ENCODE peak calls at places on chromosomes 5 and 9, in four cellular contexts. One of them, this sample, is unnamed.

GRCh38 chr9:12785251-12785880 is 10.5 kb downstream of the LURAP1L start:
- DNase-seq in fibroblast of the aortic adventitia: peak; percentile 61
- DNase-seq in tibial artery: peak; percentile 62
- DNase-seq in cardiac muscle cell: no peak
- DNase-seq in this sample: peak; percentile 24

GRCh38 chr9:80382523-80382922 is 810.8 kb downstream of the TLE4 start:
- DNase-seq in fibroblast of the aortic adventitia: no peak
- DNase-seq in tibial artery: no peak
- DNase-seq in cardiac muscle cell: no peak
- DNase-seq in this sample: peak; percentile 9

GRCh38 chr5:132334812-132335211 is 34.7 kb upstream of the SLC22A5 start:
- DNase-seq in fibroblast of the aortic adventitia: no peak
- DNase-seq in tibial artery: no peak
- DNase-seq in cardiac muscle cell: no peak
- DNase-seq in this sample: no peak

GRCh38 chr5:76642390-76643040 is 19.3 kb upstream of the F2RL2 start:
- DNase-seq in fibroblast of the aortic adventitia: peak; percentile 16
- DNase-seq in tibial artery: no peak
- DNase-seq in cardiac muscle cell: no peak
- DNase-seq in this sample: peak; percentile 58

GRCh38 chr5:125317546-125317995 is 571.1 kb upstream of the ZNF608 start:
- DNase-seq in fibroblast of the aortic adventitia: no peak
- DNase-seq in tibial artery: no peak
- DNase-seq in cardiac muscle cell: no peak
- DNase-seq in this sample: no peak

GRCh38 chr5:1636981-1637638 is 113.3 kb upstream of the LPCAT1 start:
- DNase-seq in fibroblast of the aortic adventitia: no peak
- DNase-seq in tibial artery: no peak
- DNase-seq in cardiac muscle cell: no peak
- DNase-seq in this sample: no peak

GRCh38 chr9:113223963-113224362 is 2.6 kb downstream of the SLC31A1 start:
- DNase-seq in fibroblast of the aortic adventitia: peak; percentile 51
- DNase-seq in tibial artery: no peak
- DNase-seq in cardiac muscle cell: no peak
- DNase-seq in this sample: peak; percentile 41

GRCh38 chr5:73322453-73323076 is 126.0 kb downstream of the FOXD1 start:
- DNase-seq in fibroblast of the aortic adventitia: no peak
- DNase-seq in tibial artery: no peak
- DNase-seq in cardiac muscle cell: no peak
- DNase-seq in this sample: no peak

GRCh38 chr5:139951983-139952382 is 91.1 kb downstream of the NRG2 start:
- DNase-seq in fibroblast of the aortic adventitia: no peak
- DNase-seq in tibial artery: no peak
- DNase-seq in cardiac muscle cell: no peak
- DNase-seq in this sample: no peak

GRCh38 chr5:62317810-62318209 is 11.8 kb downstream of the KIF2A start:
- DNase-seq in fibroblast of the aortic adventitia: no peak
- DNase-seq in tibial artery: no peak
- DNase-seq in cardiac muscle cell: no peak
- DNase-seq in this sample: no peak

GRCh38 chr9:75096796-75097195 is 8.5 kb downstream of the OSTF1 start:
- DNase-seq in fibroblast of the aortic adventitia: peak; percentile 43
- DNase-seq in tibial artery: no peak
- DNase-seq in cardiac muscle cell: no peak
- DNase-seq in this sample: no peak

GRCh38 chr5:59177644-59178043 is 594.8 kb downstream of the RAB3C start:
- DNase-seq in fibroblast of the aortic adventitia: no peak
- DNase-seq in tibial artery: no peak
- DNase-seq in cardiac muscle cell: no peak
- DNase-seq in this sample: no peak

GRCh38 chr9:107707419-107707837 is 217.9 kb upstream of the KLF4 start:
- DNase-seq in fibroblast of the aortic adventitia: peak; percentile 96
- DNase-seq in tibial artery: no peak
- DNase-seq in cardiac muscle cell: no peak
- DNase-seq in this sample: peak; percentile 97

GRCh38 chr9:124855944-124856773 is 2.9 kb downstream of the WDR38 start:
- DNase-seq in fibroblast of the aortic adventitia: no peak
- DNase-seq in tibial artery: no peak
- DNase-seq in cardiac muscle cell: peak; percentile 37
- DNase-seq in this sample: no peak
- TF ChIP-seq CTCF in fibroblast of the aortic adventitia: peak; percentile 42
- TF ChIP-seq CTCF in tibial artery: no peak
- TF ChIP-seq CTCF in cardiac muscle cell: peak; percentile 33
- TF ChIP-seq CTCF in this sample: peak; percentile 67

GRCh38 chr9:136120119-136120393 is 1.4 kb upstream of the TMEM250 start:
- DNase-seq in fibroblast of the aortic adventitia: no peak
- DNase-seq in tibial artery: no peak
- DNase-seq in cardiac muscle cell: no peak
- DNase-seq in this sample: no peak
- H3K4me3 ChIP-seq in fibroblast of the aortic adventitia: peak overlapping the region; percentile 75
- H3K4me3 ChIP-seq in tibial artery: no peak overlapping the region
- H3K4me3 ChIP-seq in cardiac muscle cell: no peak overlapping the region
- H3K4me3 ChIP-seq in this sample: no peak overlapping the region

DNA sequence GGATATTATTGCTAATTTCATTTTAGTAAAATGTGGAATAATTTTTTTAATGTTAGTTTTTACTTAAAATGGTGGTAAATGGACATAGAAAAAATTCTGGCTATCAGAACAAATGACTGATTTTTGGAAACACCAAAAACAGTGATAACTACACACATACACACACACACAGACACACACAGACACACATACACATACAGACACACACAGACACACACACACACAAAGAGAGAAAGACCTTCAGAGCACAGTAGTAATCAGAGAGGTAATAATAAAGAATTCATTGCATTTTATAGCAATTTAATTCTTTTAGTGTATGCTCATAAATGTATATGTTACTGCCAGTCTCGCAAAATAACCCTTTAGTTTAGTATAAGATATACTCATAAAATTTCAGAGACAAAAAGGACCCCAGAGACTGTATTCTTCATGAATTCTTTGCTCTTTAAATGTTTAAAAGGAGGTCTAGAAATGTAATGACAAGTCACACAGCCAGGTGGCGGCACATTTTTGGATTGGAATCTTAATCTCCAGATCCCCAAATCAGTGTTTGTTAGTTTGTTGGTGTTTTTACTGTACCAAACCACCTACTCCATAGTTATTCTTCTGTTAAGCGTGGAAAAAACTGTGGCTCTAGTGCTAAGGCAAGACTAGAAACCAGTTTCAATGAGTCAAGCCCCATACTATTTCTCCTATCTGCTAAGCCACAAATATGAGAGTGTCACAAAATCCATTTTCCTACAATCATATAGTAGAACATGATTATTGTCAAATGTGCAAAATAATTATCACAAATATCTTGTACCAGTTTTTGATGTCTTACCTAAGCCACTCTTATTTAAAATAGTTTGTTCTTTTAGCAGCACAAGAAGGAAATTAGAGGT is 109.9 kb downstream of the EDIL3 start:
- DNase-seq in fibroblast of the aortic adventitia: peak; percentile 66
- DNase-seq in tibial artery: peak; percentile 28
- DNase-seq in cardiac muscle cell: peak; percentile 48
- DNase-seq in this sample: peak; percentile 40
- TF ChIP-seq CTCF in fibroblast of the aortic adventitia: peak; percentile 58
- TF ChIP-seq CTCF in tibial artery: peak; percentile 55
- TF ChIP-seq CTCF in cardiac muscle cell: peak; percentile 55
- TF ChIP-seq CTCF in this sample: peak; percentile 59

GRCh38 chr5:78669331-78669730 is 20.8 kb upstream of the LHFPL2 start:
- DNase-seq in fibroblast of the aortic adventitia: no peak
- DNase-seq in tibial artery: no peak
- DNase-seq in cardiac muscle cell: no peak
- DNase-seq in this sample: no peak

GRCh38 chr5:78675956-78676727 is 27.6 kb upstream of the LHFPL2 start:
- DNase-seq in fibroblast of the aortic adventitia: no peak
- DNase-seq in tibial artery: no peak
- DNase-seq in cardiac muscle cell: no peak
- DNase-seq in this sample: no peak

GRCh38 chr5:78671609-78672008 is 23.0 kb upstream of the LHFPL2 start:
- DNase-seq in fibroblast of the aortic adventitia: peak; percentile 94
- DNase-seq in tibial artery: no peak
- DNase-seq in cardiac muscle cell: no peak
- DNase-seq in this sample: no peak

GRCh38 chr5:78670870-78671269 is 22.3 kb upstream of the LHFPL2 start:
- DNase-seq in fibroblast of the aortic adventitia: no peak
- DNase-seq in tibial artery: no peak
- DNase-seq in cardiac muscle cell: no peak
- DNase-seq in this sample: no peak

DNA sequence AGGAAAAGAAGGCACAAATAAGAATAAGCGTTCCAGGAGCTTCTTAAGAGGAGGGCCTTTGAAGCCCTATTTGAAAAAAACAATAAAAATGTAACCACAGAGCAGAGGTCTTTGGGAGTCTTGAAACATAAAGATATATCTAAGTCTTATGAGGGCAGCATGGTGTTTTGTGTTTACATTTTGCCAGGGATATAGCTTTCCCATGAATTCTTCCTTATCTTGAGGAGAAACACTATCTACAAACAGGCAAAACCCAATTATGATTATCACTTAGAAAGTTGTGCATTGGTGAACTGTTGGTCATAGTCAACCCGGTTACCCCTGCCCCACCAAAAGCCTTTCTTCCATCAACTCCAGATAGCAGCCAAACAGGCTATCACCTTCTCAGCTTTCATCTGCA is 23.6 kb upstream of the LHFPL2 start:
- DNase-seq in fibroblast of the aortic adventitia: no peak
- DNase-seq in tibial artery: no peak
- DNase-seq in cardiac muscle cell: no peak
- DNase-seq in this sample: no peak
- H3K4me3 ChIP-seq in fibroblast of the aortic adventitia: no peak overlapping the region
- H3K4me3 ChIP-seq in tibial artery: no peak overlapping the region
- H3K4me3 ChIP-seq in cardiac muscle cell: no peak overlapping the region
- H3K4me3 ChIP-seq in this sample: no peak overlapping the region

DNA sequence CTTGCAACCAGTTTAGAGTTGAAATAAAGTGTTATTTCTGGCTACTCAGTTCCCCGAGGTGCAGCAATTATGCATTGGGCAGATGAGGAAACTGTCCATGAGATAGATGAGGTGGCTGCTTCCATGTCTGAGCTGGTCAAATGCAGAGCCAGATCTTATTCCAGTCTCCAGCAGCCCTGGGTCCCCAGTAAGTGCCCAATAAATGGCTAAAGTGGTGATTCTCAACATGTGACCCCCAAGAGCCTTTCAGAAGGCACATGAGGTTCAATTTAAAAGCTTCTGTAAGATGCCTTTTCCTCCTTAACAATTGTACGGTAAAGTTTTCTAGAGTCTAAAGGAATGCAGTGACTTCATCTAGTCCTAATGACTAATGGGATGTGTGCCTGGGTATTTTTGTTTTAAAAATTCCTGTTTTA is 17.5 kb downstream of the ATOX1 start:
- DNase-seq in fibroblast of the aortic adventitia: peak; percentile 85
- DNase-seq in tibial artery: no peak
- DNase-seq in cardiac muscle cell: no peak
- DNase-seq in this sample: peak; percentile 57
- TF ChIP-seq CTCF in fibroblast of the aortic adventitia: no peak
- TF ChIP-seq CTCF in tibial artery: no peak
- TF ChIP-seq CTCF in cardiac muscle cell: no peak
- TF ChIP-seq CTCF in this sample: no peak

DNA sequence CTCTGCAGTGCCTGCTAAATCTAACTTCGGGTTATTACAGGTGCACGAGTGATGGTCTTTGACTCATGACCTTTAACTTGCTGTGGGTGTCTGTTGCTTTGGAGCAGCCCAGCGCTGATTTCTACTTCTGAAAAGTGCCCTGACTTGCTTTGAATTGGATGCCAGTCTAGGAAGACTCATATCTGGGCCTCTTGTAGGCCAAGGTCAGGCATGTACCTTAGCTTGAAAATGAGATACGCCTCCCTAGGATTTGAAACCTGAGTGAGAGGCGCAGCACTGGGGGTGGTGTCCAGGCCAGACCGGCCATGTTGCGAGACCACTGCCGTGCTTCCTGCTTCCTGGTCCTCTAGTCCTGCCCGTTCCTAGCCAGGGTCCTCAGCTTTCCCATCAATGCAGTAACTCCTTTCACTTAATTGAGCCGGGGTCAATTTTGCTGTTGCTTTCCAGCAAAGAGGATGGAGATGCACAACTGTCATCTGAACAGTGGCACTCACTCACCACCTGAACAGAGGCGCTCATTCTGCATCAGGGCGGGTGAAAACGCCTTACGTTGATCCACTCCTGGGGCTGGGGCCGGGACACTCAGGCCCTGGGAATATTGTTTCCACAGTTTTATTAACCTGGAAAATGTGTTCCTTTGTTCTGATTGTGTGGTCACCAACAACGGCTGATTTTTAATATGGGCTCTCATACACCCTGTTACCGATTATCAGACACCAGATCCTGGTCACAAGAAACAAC is 14.3 kb downstream of the PCAT7 start:
- DNase-seq in fibroblast of the aortic adventitia: no peak
- DNase-seq in tibial artery: no peak
- DNase-seq in cardiac muscle cell: no peak
- DNase-seq in this sample: no peak
- H3K4me3 ChIP-seq in fibroblast of the aortic adventitia: no peak overlapping the region
- H3K4me3 ChIP-seq in tibial artery: no peak overlapping the region
- H3K4me3 ChIP-seq in cardiac muscle cell: no peak overlapping the region
- H3K4me3 ChIP-seq in this sample: no peak overlapping the region

DNA sequence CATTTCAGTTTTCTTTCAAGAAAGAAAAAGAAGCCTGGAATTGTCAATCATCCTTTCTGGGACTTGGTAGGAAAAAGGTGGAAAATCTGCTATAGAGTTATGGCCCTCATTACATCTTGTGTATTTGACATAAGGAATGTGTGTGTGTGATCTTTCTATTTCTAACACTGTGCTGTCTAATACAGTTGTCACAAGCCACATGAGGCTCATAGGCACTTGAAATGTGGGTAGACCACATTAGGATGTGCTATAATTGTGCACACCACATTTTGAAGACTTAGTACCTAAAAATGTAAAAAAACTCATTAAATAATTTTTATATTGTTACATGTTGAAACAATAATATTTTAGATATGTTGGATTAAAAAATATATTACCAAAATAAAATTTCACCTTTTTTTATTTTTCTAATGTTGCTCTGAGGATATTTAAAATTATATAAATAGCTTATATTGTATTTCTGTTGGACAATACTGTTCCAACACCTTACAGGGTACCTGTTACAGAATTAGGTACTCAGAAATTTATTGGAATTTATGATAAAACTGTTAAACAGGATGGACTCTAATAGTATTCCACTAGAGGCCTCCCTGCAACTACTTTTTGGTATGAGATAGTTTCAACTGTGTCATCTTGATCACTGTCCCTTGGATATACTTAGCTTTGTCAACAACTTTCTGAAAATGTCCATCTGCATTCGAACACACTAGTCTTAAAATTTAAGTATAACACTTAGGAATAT is 18.4 kb downstream of the MSANTD3 start:
- DNase-seq in fibroblast of the aortic adventitia: no peak
- DNase-seq in tibial artery: no peak
- DNase-seq in cardiac muscle cell: no peak
- DNase-seq in this sample: no peak
- TF ChIP-seq CTCF in fibroblast of the aortic adventitia: no peak
- TF ChIP-seq CTCF in tibial artery: no peak
- TF ChIP-seq CTCF in cardiac muscle cell: no peak
- TF ChIP-seq CTCF in this sample: no peak